ENCODE peak calls at places on chromosomes 16 and 17, in nine cellular contexts. One of them, this sample, is unnamed. For H3K36me3, the result is how much of the 10 kb centered on the place peaks cover.

GRCh38 chr17:57404073-57404472 is 147.8 kb downstream of the MSI2 start:
- DNase-seq in neural progenitor cell: no peak
- DNase-seq in DND-41: no peak
- DNase-seq in GM23338: no peak
- DNase-seq in mammary epithelial cell: no peak
- DNase-seq in tibial artery: no peak
- DNase-seq in CD8-positive, alpha-beta T cell: no peak
- DNase-seq in ascending aorta: no peak
- DNase-seq in stomach: no peak
- DNase-seq in this sample: no peak

GRCh38 chr17:44941712-44942331 is 5.8 kb downstream of the KIF18B start:
- DNase-seq in neural progenitor cell: no peak
- DNase-seq in DND-41: no peak
- DNase-seq in GM23338: no peak
- DNase-seq in mammary epithelial cell: no peak
- DNase-seq in tibial artery: peak
- DNase-seq in CD8-positive, alpha-beta T cell: no peak
- DNase-seq in ascending aorta: no peak
- DNase-seq in stomach: no peak
- DNase-seq in this sample: peak

GRCh38 chr17:74742153-74742515 is 5.1 kb downstream of the RAB37 start:
- DNase-seq in neural progenitor cell: no peak
- DNase-seq in DND-41: peak
- DNase-seq in GM23338: no peak
- DNase-seq in mammary epithelial cell: no peak
- DNase-seq in tibial artery: no peak
- DNase-seq in CD8-positive, alpha-beta T cell: peak
- DNase-seq in ascending aorta: no peak
- DNase-seq in stomach: no peak
- DNase-seq in this sample: peak

GRCh38 chr16:21162661-21163151 is 4.2 kb downstream of the LDAF1 start:
- DNase-seq in neural progenitor cell: no peak
- DNase-seq in DND-41: no peak
- DNase-seq in GM23338: no peak
- DNase-seq in mammary epithelial cell: no peak
- DNase-seq in tibial artery: peak
- DNase-seq in CD8-positive, alpha-beta T cell: no peak
- DNase-seq in ascending aorta: no peak
- DNase-seq in stomach: peak
- DNase-seq in this sample: no peak

GRCh38 chr17:75864448-75864871 is 9.3 kb upstream of the WBP2 start:
- DNase-seq in neural progenitor cell: peak
- DNase-seq in DND-41: peak
- DNase-seq in GM23338: peak
- DNase-seq in mammary epithelial cell: no peak
- DNase-seq in tibial artery: peak
- DNase-seq in CD8-positive, alpha-beta T cell: peak
- DNase-seq in ascending aorta: no peak
- DNase-seq in stomach: peak
- DNase-seq in this sample: peak

GRCh38 chr17:28946239-28946638 is 5.1 kb downstream of the PHF12 start:
- DNase-seq in neural progenitor cell: no peak
- DNase-seq in DND-41: no peak
- DNase-seq in GM23338: no peak
- DNase-seq in mammary epithelial cell: peak
- DNase-seq in tibial artery: no peak
- DNase-seq in CD8-positive, alpha-beta T cell: no peak
- DNase-seq in ascending aorta: no peak
- DNase-seq in stomach: no peak
- DNase-seq in this sample: no peak

GRCh38 chr17:63714550-63715277 is 14.8 kb upstream of the LIMD2 start:
- DNase-seq in neural progenitor cell: no peak
- DNase-seq in DND-41: no peak
- DNase-seq in GM23338: no peak
- DNase-seq in mammary epithelial cell: no peak
- DNase-seq in tibial artery: no peak
- DNase-seq in CD8-positive, alpha-beta T cell: no peak
- DNase-seq in ascending aorta: no peak
- DNase-seq in stomach: no peak
- DNase-seq in this sample: no peak

GRCh38 chr16:53952215-53953208 is 248.6 kb downstream of the FTO start:
- DNase-seq in neural progenitor cell: no peak
- DNase-seq in DND-41: peak
- DNase-seq in GM23338: no peak
- DNase-seq in mammary epithelial cell: no peak
- DNase-seq in tibial artery: no peak
- DNase-seq in CD8-positive, alpha-beta T cell: no peak
- DNase-seq in ascending aorta: no peak
- DNase-seq in stomach: no peak
- DNase-seq in this sample: no peak

GRCh38 chr17:39236981-39237441 is 11.3 kb upstream of the STAC2 start:
- DNase-seq in neural progenitor cell: no peak
- DNase-seq in DND-41: no peak
- DNase-seq in GM23338: no peak
- DNase-seq in mammary epithelial cell: no peak
- DNase-seq in tibial artery: peak
- DNase-seq in CD8-positive, alpha-beta T cell: no peak
- DNase-seq in ascending aorta: no peak
- DNase-seq in stomach: no peak
- DNase-seq in this sample: peak

GRCh38 chr17:39603304-39604016 is 4.3 kb downstream of the NEUROD2 start:
- DNase-seq in neural progenitor cell: no peak
- DNase-seq in DND-41: no peak
- DNase-seq in GM23338: no peak
- DNase-seq in mammary epithelial cell: peak
- DNase-seq in tibial artery: no peak
- DNase-seq in CD8-positive, alpha-beta T cell: no peak
- DNase-seq in ascending aorta: no peak
- DNase-seq in stomach: no peak
- DNase-seq in this sample: peak

GRCh38 chr17:7587831-7588230 is 2.1 kb downstream of the SOX15 start:
- DNase-seq in neural progenitor cell: no peak
- DNase-seq in DND-41: no peak
- DNase-seq in GM23338: no peak
- DNase-seq in mammary epithelial cell: peak
- DNase-seq in tibial artery: no peak
- DNase-seq in CD8-positive, alpha-beta T cell: no peak
- DNase-seq in ascending aorta: no peak
- DNase-seq in stomach: no peak
- DNase-seq in this sample: peak

GRCh38 chr17:75153854-75154194 is 488 bp downstream of the JPT1 start:
- DNase-seq in neural progenitor cell: no peak
- DNase-seq in DND-41: no peak
- DNase-seq in GM23338: no peak
- DNase-seq in mammary epithelial cell: no peak
- DNase-seq in tibial artery: peak
- DNase-seq in CD8-positive, alpha-beta T cell: no peak
- DNase-seq in ascending aorta: no peak
- DNase-seq in stomach: no peak
- DNase-seq in this sample: peak

GRCh38 chr16:19706846-19707245 is 11.2 kb downstream of the KNOP1 start:
- DNase-seq in neural progenitor cell: no peak
- DNase-seq in DND-41: no peak
- DNase-seq in GM23338: no peak
- DNase-seq in mammary epithelial cell: no peak
- DNase-seq in tibial artery: no peak
- DNase-seq in CD8-positive, alpha-beta T cell: no peak
- DNase-seq in ascending aorta: no peak
- DNase-seq in stomach: no peak
- DNase-seq in this sample: no peak

GRCh38 chr17:49861150-49861884 is 13.4 kb upstream of the TAC4 start:
- DNase-seq in neural progenitor cell: peak
- DNase-seq in DND-41: peak
- DNase-seq in GM23338: peak
- DNase-seq in mammary epithelial cell: peak
- DNase-seq in tibial artery: no peak
- DNase-seq in CD8-positive, alpha-beta T cell: peak
- DNase-seq in ascending aorta: no peak
- DNase-seq in stomach: no peak
- DNase-seq in this sample: peak

GRCh38 chr16:12750554-12750918 is 53.2 kb downstream of the CPPED1 start:
- DNase-seq in neural progenitor cell: no peak
- DNase-seq in DND-41: no peak
- DNase-seq in GM23338: no peak
- DNase-seq in mammary epithelial cell: no peak
- DNase-seq in tibial artery: no peak
- DNase-seq in CD8-positive, alpha-beta T cell: no peak
- DNase-seq in ascending aorta: no peak
- DNase-seq in stomach: no peak
- DNase-seq in this sample: no peak

GRCh38 chr17:57906910-57907309 is 48.3 kb downstream of the CUEDC1 start:
- DNase-seq in neural progenitor cell: peak
- DNase-seq in DND-41: peak
- DNase-seq in GM23338: peak
- DNase-seq in mammary epithelial cell: no peak
- DNase-seq in tibial artery: no peak
- DNase-seq in CD8-positive, alpha-beta T cell: no peak
- DNase-seq in ascending aorta: no peak
- DNase-seq in stomach: no peak
- DNase-seq in this sample: peak

GRCh38 chr16:89143201-89143741 is 28.3 kb upstream of the CDH15 start:
- DNase-seq in neural progenitor cell: no peak
- DNase-seq in DND-41: no peak
- DNase-seq in GM23338: no peak
- DNase-seq in mammary epithelial cell: no peak
- DNase-seq in tibial artery: no peak
- DNase-seq in CD8-positive, alpha-beta T cell: no peak
- DNase-seq in ascending aorta: no peak
- DNase-seq in stomach: no peak
- DNase-seq in this sample: no peak

GRCh38 chr16:89145406-89146161 is 26.0 kb upstream of the CDH15 start:
- DNase-seq in neural progenitor cell: no peak
- DNase-seq in DND-41: no peak
- DNase-seq in GM23338: no peak
- DNase-seq in mammary epithelial cell: no peak
- DNase-seq in tibial artery: no peak
- DNase-seq in CD8-positive, alpha-beta T cell: no peak
- DNase-seq in ascending aorta: no peak
- DNase-seq in stomach: no peak
- DNase-seq in this sample: no peak

GRCh38 chr16:89146211-89147005 is 25.1 kb upstream of the CDH15 start:
- DNase-seq in neural progenitor cell: no peak
- DNase-seq in DND-41: no peak
- DNase-seq in GM23338: no peak
- DNase-seq in mammary epithelial cell: no peak
- DNase-seq in tibial artery: no peak
- DNase-seq in CD8-positive, alpha-beta T cell: no peak
- DNase-seq in ascending aorta: no peak
- DNase-seq in stomach: no peak
- DNase-seq in this sample: no peak

GRCh38 chr16:89143911-89144675 is 27.5 kb upstream of the CDH15 start:
- DNase-seq in neural progenitor cell: no peak
- DNase-seq in DND-41: no peak
- DNase-seq in GM23338: no peak
- DNase-seq in mammary epithelial cell: no peak
- DNase-seq in tibial artery: no peak
- DNase-seq in CD8-positive, alpha-beta T cell: no peak
- DNase-seq in ascending aorta: no peak
- DNase-seq in stomach: no peak
- DNase-seq in this sample: no peak

DNA sequence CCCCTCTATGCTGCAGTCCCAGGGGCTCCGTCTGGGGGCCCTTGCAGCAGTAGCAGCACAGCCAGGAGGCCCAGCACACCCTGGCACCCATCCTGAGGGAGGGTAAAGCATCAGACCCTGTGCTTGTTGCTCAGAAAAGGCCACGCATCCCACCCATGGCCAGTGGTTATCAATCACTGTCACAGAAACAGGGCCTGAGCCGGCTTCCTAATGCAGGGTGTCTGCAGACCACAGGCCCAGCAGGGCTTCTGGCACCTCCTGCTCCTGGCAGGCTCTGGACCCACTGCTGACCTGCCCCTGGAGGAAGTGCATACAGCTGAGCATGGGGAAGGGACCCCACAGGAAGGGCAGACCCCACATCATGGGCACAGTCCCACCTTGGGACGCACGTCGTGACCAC is 26.9 kb upstream of the CDH15 start:
- DNase-seq in neural progenitor cell: no peak
- DNase-seq in DND-41: no peak
- DNase-seq in GM23338: no peak
- DNase-seq in mammary epithelial cell: no peak
- DNase-seq in tibial artery: no peak
- DNase-seq in CD8-positive, alpha-beta T cell: no peak
- DNase-seq in ascending aorta: no peak
- DNase-seq in stomach: no peak
- DNase-seq in this sample: no peak
- H3K36me3 ChIP-seq in neural progenitor cell: under half
- H3K36me3 ChIP-seq in DND-41: half or more
- H3K36me3 ChIP-seq in GM23338: under half
- H3K36me3 ChIP-seq in mammary epithelial cell: under half
- H3K36me3 ChIP-seq in tibial artery: half or more
- H3K36me3 ChIP-seq in CD8-positive, alpha-beta T cell: under half
- H3K36me3 ChIP-seq in ascending aorta: half or more
- H3K36me3 ChIP-seq in stomach: half or more
- H3K36me3 ChIP-seq in this sample: under half

GRCh38 chr16:50027829-50028228 is 2.8 kb downstream of the CNEP1R1 start:
- DNase-seq in neural progenitor cell: no peak
- DNase-seq in DND-41: no peak
- DNase-seq in GM23338: no peak
- DNase-seq in mammary epithelial cell: no peak
- DNase-seq in tibial artery: no peak
- DNase-seq in CD8-positive, alpha-beta T cell: no peak
- DNase-seq in ascending aorta: no peak
- DNase-seq in stomach: no peak
- DNase-seq in this sample: no peak
- H3K36me3 ChIP-seq in neural progenitor cell: under half
- H3K36me3 ChIP-seq in DND-41: under half
- H3K36me3 ChIP-seq in GM23338: under half
- H3K36me3 ChIP-seq in mammary epithelial cell: under half
- H3K36me3 ChIP-seq in tibial artery: under half
- H3K36me3 ChIP-seq in CD8-positive, alpha-beta T cell: under half
- H3K36me3 ChIP-seq in ascending aorta: under half
- H3K36me3 ChIP-seq in stomach: under half
- H3K36me3 ChIP-seq in this sample: half or more

DNA sequence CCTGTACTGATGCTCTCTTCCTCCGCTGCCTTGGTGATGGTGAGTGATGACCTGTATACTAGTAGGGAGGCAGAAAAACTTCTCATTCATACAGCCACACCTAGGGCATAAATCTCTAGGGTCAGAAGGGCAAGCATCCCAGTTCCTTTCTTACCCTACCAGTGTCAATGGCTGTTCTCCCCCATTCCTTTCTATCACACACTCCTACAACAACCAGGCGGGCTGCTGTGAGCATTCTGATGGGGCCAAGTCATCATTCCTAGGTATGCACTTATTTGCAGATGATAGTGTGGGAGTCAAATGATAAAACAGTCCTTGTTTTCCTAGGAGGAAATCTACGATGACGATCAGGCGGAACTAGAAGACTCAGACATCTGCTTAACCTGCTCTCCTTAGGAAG is 14.0 kb upstream of the SLC6A4 start:
- DNase-seq in neural progenitor cell: no peak
- DNase-seq in DND-41: no peak
- DNase-seq in GM23338: no peak
- DNase-seq in mammary epithelial cell: no peak
- DNase-seq in tibial artery: no peak
- DNase-seq in CD8-positive, alpha-beta T cell: no peak
- DNase-seq in ascending aorta: no peak
- DNase-seq in stomach: no peak
- DNase-seq in this sample: no peak
- H3K36me3 ChIP-seq in neural progenitor cell: under half
- H3K36me3 ChIP-seq in DND-41: half or more
- H3K36me3 ChIP-seq in GM23338: under half
- H3K36me3 ChIP-seq in mammary epithelial cell: under half
- H3K36me3 ChIP-seq in tibial artery: under half
- H3K36me3 ChIP-seq in CD8-positive, alpha-beta T cell: under half
- H3K36me3 ChIP-seq in ascending aorta: under half
- H3K36me3 ChIP-seq in stomach: under half
- H3K36me3 ChIP-seq in this sample: half or more

GRCh38 chr16:3754304-3754703 is 37.0 kb upstream of the TRAP1 start:
- DNase-seq in neural progenitor cell: no peak
- DNase-seq in DND-41: no peak
- DNase-seq in GM23338: no peak
- DNase-seq in mammary epithelial cell: no peak
- DNase-seq in tibial artery: no peak
- DNase-seq in CD8-positive, alpha-beta T cell: no peak
- DNase-seq in ascending aorta: no peak
- DNase-seq in stomach: no peak
- DNase-seq in this sample: no peak
- H3K36me3 ChIP-seq in neural progenitor cell: under half
- H3K36me3 ChIP-seq in DND-41: half or more
- H3K36me3 ChIP-seq in GM23338: under half
- H3K36me3 ChIP-seq in mammary epithelial cell: under half
- H3K36me3 ChIP-seq in tibial artery: half or more
- H3K36me3 ChIP-seq in CD8-positive, alpha-beta T cell: under half
- H3K36me3 ChIP-seq in ascending aorta: half or more
- H3K36me3 ChIP-seq in stomach: under half
- H3K36me3 ChIP-seq in this sample: half or more